ENCODE peak calls at places on chromosomes 2 and 18, in six cellular contexts. One of them, this sample, is unnamed.

GRCh38 chr2:38436227-38436664 is 59.2 kb upstream of the ATL2 start:
- DNase-seq in endothelial cell: no peak
- DNase-seq in nephron progenitor cell: no peak
- DNase-seq in effector CD8-positive, alpha-beta T cell: no peak
- DNase-seq in OCI-LY7: no peak
- DNase-seq in fibroblast of the conjunctiva: no peak
- DNase-seq in this sample: no peak

GRCh38 chr2:149175956-149176355 is 137.5 kb downstream of the LYPD6B start:
- DNase-seq in endothelial cell: no peak
- DNase-seq in OCI-LY7: no peak
- DNase-seq in fibroblast of the conjunctiva: no peak
- DNase-seq in nephron progenitor cell: no peak
- DNase-seq in effector CD8-positive, alpha-beta T cell: no peak
- DNase-seq in this sample: no peak

GRCh38 chr18:6056171-6056932 is 161.0 kb upstream of the TMEM200C start:
- DNase-seq in OCI-LY7: no peak
- DNase-seq in nephron progenitor cell: no peak
- DNase-seq in fibroblast of the conjunctiva: no peak
- DNase-seq in effector CD8-positive, alpha-beta T cell: no peak
- DNase-seq in endothelial cell: no peak
- DNase-seq in this sample: no peak

GRCh38 chr2:9994462-9994861 is 43.0 kb downstream of the GRHL1 start:
- DNase-seq in endothelial cell: no peak
- DNase-seq in nephron progenitor cell: no peak
- DNase-seq in OCI-LY7: no peak
- DNase-seq in fibroblast of the conjunctiva: no peak
- DNase-seq in effector CD8-positive, alpha-beta T cell: no peak
- DNase-seq in this sample: no peak

GRCh38 chr2:224039080-224039769 is at the start of gene SERPINE2:
- DNase-seq in fibroblast of the conjunctiva: peak
- DNase-seq in effector CD8-positive, alpha-beta T cell: peak
- DNase-seq in OCI-LY7: no peak
- DNase-seq in endothelial cell: peak
- DNase-seq in nephron progenitor cell: peak
- DNase-seq in this sample: peak

GRCh38 chr18:47204908-47205522 is 28.9 kb upstream of the IER3IP1 start:
- DNase-seq in fibroblast of the conjunctiva: no peak
- DNase-seq in OCI-LY7: peak
- DNase-seq in nephron progenitor cell: peak
- DNase-seq in endothelial cell: peak
- DNase-seq in effector CD8-positive, alpha-beta T cell: peak
- DNase-seq in this sample: peak

GRCh38 chr18:79508565-79509535 is 113.1 kb downstream of the NFATC1 start:
- DNase-seq in effector CD8-positive, alpha-beta T cell: no peak
- DNase-seq in OCI-LY7: no peak
- DNase-seq in endothelial cell: no peak
- DNase-seq in fibroblast of the conjunctiva: no peak
- DNase-seq in nephron progenitor cell: no peak
- DNase-seq in this sample: no peak

GRCh38 chr2:168500516-168500915 is 44.4 kb downstream of the CERS6 start:
- DNase-seq in effector CD8-positive, alpha-beta T cell: no peak
- DNase-seq in fibroblast of the conjunctiva: no peak
- DNase-seq in nephron progenitor cell: no peak
- DNase-seq in OCI-LY7: no peak
- DNase-seq in endothelial cell: no peak
- DNase-seq in this sample: no peak

GRCh38 chr2:161102770-161103450 is 57.3 kb upstream of the TANK start:
- DNase-seq in nephron progenitor cell: no peak
- DNase-seq in endothelial cell: no peak
- DNase-seq in effector CD8-positive, alpha-beta T cell: no peak
- DNase-seq in OCI-LY7: no peak
- DNase-seq in fibroblast of the conjunctiva: no peak
- DNase-seq in this sample: no peak

This sample was measured in memory B cell.